ENCODE peak calls at places on chromosomes 2 and 18, in eight cellular contexts. V, D, T, Q, F, O, I and A are unnamed samples.

GRCh38 chr2:183242937-183243336 is 118.7 kb downstream of the NUP35 start:
- DNase-seq in V (no peak), D (no peak), T (no peak), Q (no peak), F (no peak), O (no peak), I (no peak), A (peak; percentile 54)

GRCh38 chr18:31610841-31611240 is 19.2 kb downstream of the TTR start:
- DNase-seq in V (no peak), D (no peak), T (no peak), Q (no peak), F (peak; percentile 28), O (peak; percentile 42), I (peak; percentile 87), A (peak; percentile 40)

GRCh38 chr2:171272039-171272438 is 111.3 kb upstream of the TLK1 start:
- DNase-seq in V (peak; percentile 19), D (peak; percentile 94), T (peak; percentile 69), Q (no peak), F (peak; percentile 82), O (no peak), I (no peak), A (peak; percentile 86)

GRCh38 chr2:109211324-109211723 is 82.3 kb downstream of the SH3RF3 start:
- DNase-seq in V (no peak), D (no peak), T (no peak), Q (peak; percentile 74), F (no peak), O (no peak), I (peak; percentile 17), A (no peak)

GRCh38 chr2:40482091-40482490 is 30.2 kb upstream of the SLC8A1 start:
- DNase-seq in V (no peak), D (no peak), T (no peak), Q (no peak), F (no peak), O (no peak), I (no peak), A (no peak)

GRCh38 chr2:241948901-241949735 is 79.6 kb downstream of the RTP5 start:
- DNase-seq in V (no peak), D (no peak), T (no peak), Q (peak; percentile 78), F (no peak), O (no peak), I (no peak), A (no peak)

GRCh38 chr2:44171018-44171417 is 2.3 kb downstream of the PPM1B start:
- DNase-seq in V (no peak), D (peak; percentile 57), T (peak; percentile 21), Q (no peak), F (peak; percentile 57), O (no peak), I (no peak), A (peak; percentile 58)

GRCh38 chr2:15383695-15384350 is 177.3 kb downstream of the NBAS start:
- DNase-seq in V (no peak), D (no peak), T (no peak), Q (no peak), F (no peak), O (no peak), I (no peak), A (peak; percentile 20)

GRCh38 chr2:27070653-27071276 is 689 bp downstream of the OST4 start:
- DNase-seq in V (no peak), D (no peak), T (no peak), Q (no peak), F (no peak), O (no peak), I (no peak), A (no peak)

GRCh38 chr2:25089605-25090424 is 47.9 kb downstream of the EFR3B start:
- DNase-seq in V (no peak), D (no peak), T (no peak), Q (no peak), F (no peak), O (no peak), I (peak; percentile 76), A (no peak)

GRCh38 chr2:233350708-233351107 is 3.6 kb upstream of the DGKD start:
- DNase-seq in V (no peak), D (peak; percentile 94), T (peak; percentile 37), Q (no peak), F (peak; percentile 80), O (peak; percentile 27), I (no peak), A (peak; percentile 77)

GRCh38 chr2:64276417-64277095 is 132.3 kb upstream of the PELI1 start:
- DNase-seq in V (no peak), D (no peak), T (no peak), Q (no peak), F (no peak), O (no peak), I (peak; percentile 95), A (peak; percentile 62)

GRCh38 chr2:235803028-235803427 is 309.2 kb downstream of the AGAP1 start:
- DNase-seq in V (no peak), D (no peak), T (no peak), Q (no peak), F (peak; percentile 21), O (no peak), I (no peak), A (peak; percentile 51)

GRCh38 chr2:62287895-62288589 is 92.1 kb downstream of the B3GNT2 start:
- DNase-seq in V (peak; percentile 24), D (peak; percentile 71), T (no peak), Q (no peak), F (no peak), O (peak; percentile 77), I (no peak), A (peak; percentile 62)

GRCh38 chr2:42013409-42013808 is 34.4 kb upstream of the PKDCC start:
- DNase-seq in V (no peak), D (no peak), T (no peak), Q (no peak), F (peak; percentile 27), O (no peak), I (no peak), A (no peak)

GRCh38 chr18:5628512-5629255 is 84.9 kb upstream of the EPB41L3 start:
- DNase-seq in V (peak; percentile 50), D (no peak), T (no peak), Q (peak; percentile 82), F (peak; percentile 5), O (peak; percentile 86), I (peak; percentile 63), A (peak; percentile 42)

GRCh38 chr18:37524546-37525301 is 40.9 kb downstream of the CELF4 start:
- DNase-seq in V (no peak), D (no peak), T (no peak), Q (no peak), F (no peak), O (no peak), I (peak; percentile 73), A (no peak)

GRCh38 chr18:69956037-69956436 is 8.4 kb upstream of the CD226 start:
- DNase-seq in V (no peak), D (peak; percentile 18), T (no peak), Q (no peak), F (peak; percentile 96), O (no peak), I (no peak), A (no peak)

DNA sequence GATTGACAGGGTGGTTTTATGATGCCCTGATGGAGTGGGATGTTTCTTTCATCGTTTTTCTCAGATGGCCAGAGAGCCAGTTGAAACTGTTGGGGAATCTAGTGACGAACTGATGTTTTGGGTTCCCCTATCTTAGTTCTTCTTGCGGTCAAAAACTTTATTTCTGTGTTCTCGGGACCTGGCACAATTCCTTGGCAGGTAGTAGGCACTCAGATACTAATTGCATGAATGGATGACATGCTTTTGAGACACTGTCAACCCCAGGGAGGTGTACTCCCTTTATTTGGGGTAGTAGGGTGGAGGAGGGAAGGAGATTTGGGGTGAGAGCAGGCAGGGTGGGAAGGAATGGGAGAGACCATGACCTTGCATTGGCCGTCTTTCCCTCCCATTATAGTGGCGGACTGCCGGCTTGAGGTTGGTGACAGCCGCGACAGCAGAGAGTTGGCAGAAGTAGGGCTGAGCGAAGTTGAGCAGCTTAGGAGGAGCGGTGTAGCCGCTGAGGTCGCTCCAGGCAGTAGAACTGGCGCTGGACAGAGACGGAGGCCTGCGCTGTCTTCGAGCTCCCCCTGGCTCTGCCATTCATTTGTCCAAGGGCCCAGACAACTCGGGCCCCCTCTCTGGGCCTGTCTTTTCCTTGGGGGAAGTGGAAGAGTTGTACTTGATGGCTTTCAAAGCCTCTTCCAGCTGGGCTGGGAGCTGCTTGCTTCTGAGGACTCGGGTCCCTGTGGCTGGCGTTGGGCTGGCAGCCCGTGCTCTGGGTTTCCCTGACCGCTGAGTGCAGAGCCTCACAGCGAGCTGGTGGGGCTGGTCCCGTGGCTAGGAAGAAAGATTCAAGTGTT is 2.6 kb downstream of the TET3 start:
- DNase-seq in V (no peak), D (no peak), T (no peak), Q (no peak), F (peak; percentile 53), O (peak; percentile 64), I (peak; percentile 32), A (peak; percentile 52)
- TF ChIP-seq CTCF in V (no peak), D (peak; percentile 52), T (peak; percentile 40), Q (no peak), F (peak; percentile 39), O (peak; percentile 31), I (no peak), A (peak; percentile 54)

DNA sequence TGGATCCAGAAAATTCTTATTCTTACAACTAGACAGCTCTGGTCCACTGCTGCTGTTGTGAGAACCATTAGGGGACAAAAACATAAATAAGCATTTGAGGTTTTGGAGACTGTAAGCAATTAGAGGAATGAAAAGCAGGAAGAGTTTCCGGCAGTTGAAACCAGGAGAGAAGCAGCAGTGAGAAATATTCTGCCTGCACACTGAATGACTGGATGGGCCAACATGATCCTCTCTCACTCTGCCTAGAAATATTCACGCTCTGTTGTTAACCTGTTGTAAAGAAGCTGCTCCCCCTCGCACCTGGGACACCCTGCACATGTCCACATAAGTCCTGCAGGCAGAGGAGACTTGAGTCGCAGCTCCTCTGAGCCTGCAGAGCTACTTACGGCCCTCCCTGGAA is 60.4 kb upstream of the RNF152 start:
- DNase-seq in V (no peak), D (no peak), T (no peak), Q (no peak), F (peak; percentile 55), O (no peak), I (no peak), A (peak; percentile 19)
- H3K4me3 ChIP-seq in V (no peak overlapping the region), D (no peak overlapping the region), T (no peak overlapping the region), Q (no peak overlapping the region), F (no peak overlapping the region), O (no peak overlapping the region), I (no peak overlapping the region), A (no peak overlapping the region)

GRCh38 chr2:38665854-38666577 is at the start of gene GALM:
- DNase-seq in V (peak; percentile 88), D (peak; percentile 81), T (peak; percentile 47), Q (peak; percentile 89), F (peak; percentile 96), O (peak; percentile 85), I (peak; percentile 98), A (peak; percentile 94)
- TF ChIP-seq CTCF in V (no peak), D (no peak), T (no peak), Q (no peak), F (no peak), O (no peak), I (no peak), A (no peak)

DNA sequence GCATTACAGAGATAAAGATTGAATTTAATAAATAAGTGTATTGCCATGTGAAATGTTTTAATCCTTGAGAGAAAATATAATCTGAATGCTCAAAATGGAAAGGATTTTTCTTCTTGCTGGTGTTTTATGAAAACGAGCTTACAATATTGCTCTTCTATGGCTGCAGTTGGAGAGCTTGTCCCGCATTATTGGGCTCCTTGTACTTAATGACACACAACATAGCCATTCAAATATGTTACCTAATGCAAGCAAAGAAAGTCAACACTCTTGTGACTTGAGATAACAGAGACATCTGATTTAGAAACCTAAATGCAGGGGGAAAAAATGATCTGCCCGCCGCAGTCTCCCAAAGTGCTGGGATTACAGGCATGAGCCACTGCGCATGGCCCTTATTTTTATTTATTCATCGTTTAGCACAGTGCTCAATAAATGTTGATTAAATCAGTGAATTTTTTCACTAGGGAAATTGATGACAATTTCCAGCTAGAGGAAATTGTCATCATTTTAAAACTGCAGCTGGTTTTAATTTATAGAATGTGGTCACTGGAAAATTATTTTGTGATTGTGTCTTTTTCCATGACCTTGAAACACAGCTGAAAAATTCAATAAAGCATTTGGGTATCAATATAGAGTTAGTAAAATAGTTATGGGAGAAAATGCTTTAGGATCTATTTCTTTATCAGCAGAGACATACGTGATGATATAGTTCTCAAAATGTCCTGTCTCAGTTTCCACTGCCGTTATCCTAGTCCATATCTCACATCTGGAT is 2.4 kb upstream of the PRKD3 start:
- DNase-seq in V (no peak), D (no peak), T (no peak), Q (no peak), F (peak; percentile 24), O (no peak), I (no peak), A (no peak)
- H3K4me3 ChIP-seq in V (no peak overlapping the region), D (no peak overlapping the region), T (no peak overlapping the region), Q (peak overlapping the region; percentile 8), F (peak overlapping the region; percentile 37), O (peak overlapping the region; percentile 21), I (no peak overlapping the region), A (no peak overlapping the region)